ENCODE peak calls at places on chromosomes 7 and 10, in seven cellular contexts. One of them, this sample, is unnamed.
A peak's percentile ranks its signal among the peaks of the same experiment; 100 is the strongest.

GRCh38 chr10:131819241-131820072 is 81.4 kb upstream of the PPP2R2D start:
- DNase-seq in astrocyte of the spinal cord: no peak
- DNase-seq in mucosa of descending colon: no peak
- DNase-seq in stomach: peak; percentile 15
- DNase-seq in neural progenitor cell: no peak
- DNase-seq in MM.1S: no peak
- DNase-seq in lower leg skin: no peak
- DNase-seq in this sample: no peak

GRCh38 chr7:77696643-77697534 is 630 bp downstream of the RSBN1L start:
- DNase-seq in astrocyte of the spinal cord: peak; percentile 55
- DNase-seq in mucosa of descending colon: peak; percentile 64
- DNase-seq in stomach: peak; percentile 68
- DNase-seq in neural progenitor cell: peak; percentile 88
- DNase-seq in MM.1S: peak; percentile 51
- DNase-seq in lower leg skin: peak; percentile 53
- DNase-seq in this sample: no peak

GRCh38 chr10:75071164-75071489 is 40.3 kb upstream of the SAMD8 start:
- DNase-seq in astrocyte of the spinal cord: peak; percentile 10
- DNase-seq in mucosa of descending colon: no peak
- DNase-seq in stomach: no peak
- DNase-seq in neural progenitor cell: no peak
- DNase-seq in MM.1S: no peak
- DNase-seq in lower leg skin: no peak
- DNase-seq in this sample: no peak

GRCh38 chr7:4074994-4075393 is 607.1 kb upstream of the FOXK1 start:
- DNase-seq in astrocyte of the spinal cord: no peak
- DNase-seq in mucosa of descending colon: no peak
- DNase-seq in stomach: peak; percentile 11
- DNase-seq in neural progenitor cell: no peak
- DNase-seq in MM.1S: no peak
- DNase-seq in lower leg skin: no peak
- DNase-seq in this sample: no peak

GRCh38 chr10:69362471-69362954 is 54.2 kb downstream of the TACR2 start:
- DNase-seq in astrocyte of the spinal cord: peak; percentile 71
- DNase-seq in mucosa of descending colon: peak; percentile 66
- DNase-seq in stomach: peak; percentile 61
- DNase-seq in neural progenitor cell: no peak
- DNase-seq in MM.1S: no peak
- DNase-seq in lower leg skin: no peak
- DNase-seq in this sample: no peak

GRCh38 chr7:100373261-100373831 is at the start of gene PILRA:
- DNase-seq in astrocyte of the spinal cord: no peak
- DNase-seq in mucosa of descending colon: no peak
- DNase-seq in stomach: no peak
- DNase-seq in neural progenitor cell: no peak
- DNase-seq in MM.1S: no peak
- DNase-seq in lower leg skin: no peak
- DNase-seq in this sample: no peak

GRCh38 chr10:27794157-27794556 is 48.5 kb upstream of the MKX start:
- DNase-seq in astrocyte of the spinal cord: no peak
- DNase-seq in mucosa of descending colon: peak; percentile 26
- DNase-seq in stomach: no peak
- DNase-seq in neural progenitor cell: peak; percentile 16
- DNase-seq in MM.1S: no peak
- DNase-seq in lower leg skin: no peak
- DNase-seq in this sample: no peak

GRCh38 chr7:50342616-50343114 is 38.1 kb downstream of the IKZF1 start:
- DNase-seq in astrocyte of the spinal cord: peak; percentile 45
- DNase-seq in mucosa of descending colon: no peak
- DNase-seq in stomach: no peak
- DNase-seq in neural progenitor cell: peak; percentile 25
- DNase-seq in MM.1S: no peak
- DNase-seq in lower leg skin: no peak
- DNase-seq in this sample: no peak

GRCh38 chr7:91945476-91945875 is 4.8 kb downstream of the AKAP9 start:
- DNase-seq in astrocyte of the spinal cord: peak; percentile 42
- DNase-seq in mucosa of descending colon: no peak
- DNase-seq in stomach: no peak
- DNase-seq in neural progenitor cell: no peak
- DNase-seq in MM.1S: no peak
- DNase-seq in lower leg skin: no peak
- DNase-seq in this sample: peak; percentile 24

GRCh38 chr7:55019329-55019690 is 493 bp downstream of the EGFR start:
- DNase-seq in astrocyte of the spinal cord: peak; percentile 38
- DNase-seq in mucosa of descending colon: peak; percentile 75
- DNase-seq in stomach: peak; percentile 78
- DNase-seq in neural progenitor cell: peak; percentile 72
- DNase-seq in MM.1S: no peak
- DNase-seq in lower leg skin: no peak
- DNase-seq in this sample: no peak

GRCh38 chr7:54811016-54811924 is 52.3 kb upstream of the SEC61G start:
- DNase-seq in astrocyte of the spinal cord: peak; percentile 90
- DNase-seq in mucosa of descending colon: no peak
- DNase-seq in stomach: no peak
- DNase-seq in neural progenitor cell: no peak
- DNase-seq in MM.1S: no peak
- DNase-seq in lower leg skin: no peak
- DNase-seq in this sample: peak; percentile 71

GRCh38 chr10:13961096-13961495 is 369.6 kb downstream of the FRMD4A start:
- DNase-seq in astrocyte of the spinal cord: peak; percentile 96
- DNase-seq in mucosa of descending colon: no peak
- DNase-seq in stomach: no peak
- DNase-seq in neural progenitor cell: no peak
- DNase-seq in MM.1S: no peak
- DNase-seq in lower leg skin: no peak
- DNase-seq in this sample: peak; percentile 91

GRCh38 chr7:6571160-6571779 is 6.0 kb upstream of the ZDHHC4 start:
- DNase-seq in astrocyte of the spinal cord: no peak
- DNase-seq in mucosa of descending colon: no peak
- DNase-seq in stomach: no peak
- DNase-seq in neural progenitor cell: no peak
- DNase-seq in MM.1S: no peak
- DNase-seq in lower leg skin: no peak
- DNase-seq in this sample: no peak

GRCh38 chr7:57427146-57427545 is 22.8 kb upstream of the ZNF716 start:
- DNase-seq in astrocyte of the spinal cord: no peak
- DNase-seq in mucosa of descending colon: no peak
- DNase-seq in stomach: no peak
- DNase-seq in neural progenitor cell: no peak
- DNase-seq in MM.1S: no peak
- DNase-seq in lower leg skin: no peak
- DNase-seq in this sample: no peak

GRCh38 chr7:57424515-57425238 is 25.3 kb upstream of the ZNF716 start:
- DNase-seq in astrocyte of the spinal cord: no peak
- DNase-seq in mucosa of descending colon: no peak
- DNase-seq in stomach: no peak
- DNase-seq in neural progenitor cell: no peak
- DNase-seq in MM.1S: no peak
- DNase-seq in lower leg skin: no peak
- DNase-seq in this sample: no peak

GRCh38 chr7:57426629-57427003 is 23.4 kb upstream of the ZNF716 start:
- DNase-seq in astrocyte of the spinal cord: no peak
- DNase-seq in mucosa of descending colon: no peak
- DNase-seq in stomach: no peak
- DNase-seq in neural progenitor cell: no peak
- DNase-seq in MM.1S: no peak
- DNase-seq in lower leg skin: no peak
- DNase-seq in this sample: no peak

GRCh38 chr7:57425239-57425944 is 24.6 kb upstream of the ZNF716 start:
- DNase-seq in astrocyte of the spinal cord: no peak
- DNase-seq in mucosa of descending colon: no peak
- DNase-seq in stomach: no peak
- DNase-seq in neural progenitor cell: no peak
- DNase-seq in MM.1S: no peak
- DNase-seq in lower leg skin: no peak
- DNase-seq in this sample: no peak

DNA sequence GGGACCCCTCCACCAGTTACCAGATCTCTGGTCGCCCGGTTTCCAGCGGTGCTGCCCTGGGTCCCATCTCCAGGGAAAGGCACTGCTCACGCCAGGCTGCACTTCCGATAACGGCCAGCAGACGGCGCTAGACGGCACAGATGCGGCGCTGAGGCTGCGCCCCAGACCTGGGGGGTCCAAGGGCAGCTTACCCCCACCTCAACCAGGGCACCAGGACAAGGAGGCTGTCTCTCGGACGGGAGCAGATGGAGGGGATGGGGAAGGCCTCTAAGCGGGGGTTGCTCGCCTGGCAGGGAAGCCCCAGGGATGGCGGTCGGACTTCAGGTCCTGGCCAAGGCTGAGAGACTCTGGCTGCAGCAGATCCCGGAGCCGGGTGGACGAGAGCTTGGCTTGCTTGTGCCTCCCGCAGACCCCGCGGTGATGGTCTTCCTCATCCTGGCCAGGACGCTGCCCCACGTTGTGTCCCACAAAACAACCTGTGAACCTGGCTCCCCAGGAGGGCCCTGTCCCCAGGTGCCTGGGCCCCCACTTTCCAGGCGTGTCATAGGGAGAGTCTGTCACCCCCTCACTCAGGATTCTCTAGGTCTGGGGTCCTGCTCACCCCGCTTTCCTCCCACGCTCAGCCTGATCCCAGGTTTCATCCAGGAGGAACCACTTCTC is 23.9 kb upstream of the ZNF716 start:
- DNase-seq in astrocyte of the spinal cord: no peak
- DNase-seq in mucosa of descending colon: no peak
- DNase-seq in stomach: no peak
- DNase-seq in neural progenitor cell: no peak
- DNase-seq in MM.1S: no peak
- DNase-seq in lower leg skin: no peak
- DNase-seq in this sample: no peak
- TF ChIP-seq CTCF in astrocyte of the spinal cord: peak; percentile 13
- TF ChIP-seq CTCF in mucosa of descending colon: no peak
- TF ChIP-seq CTCF in stomach: no peak
- TF ChIP-seq CTCF in neural progenitor cell: no peak
- TF ChIP-seq CTCF in MM.1S: peak; percentile 34
- TF ChIP-seq CTCF in lower leg skin: no peak
- TF ChIP-seq CTCF in this sample: no peak

GRCh38 chr7:157854066-157854891 is 517.5 kb downstream of the DNAJB6 start:
- DNase-seq in astrocyte of the spinal cord: no peak
- DNase-seq in mucosa of descending colon: peak; percentile 60
- DNase-seq in stomach: peak; percentile 43
- DNase-seq in neural progenitor cell: no peak
- DNase-seq in MM.1S: no peak
- DNase-seq in lower leg skin: peak; percentile 78
- DNase-seq in this sample: no peak
- H3K4me3 ChIP-seq in astrocyte of the spinal cord: no peak overlapping the region
- H3K4me3 ChIP-seq in mucosa of descending colon: no peak overlapping the region
- H3K4me3 ChIP-seq in stomach: no peak overlapping the region
- H3K4me3 ChIP-seq in neural progenitor cell: no peak overlapping the region
- H3K4me3 ChIP-seq in MM.1S: no peak overlapping the region
- H3K4me3 ChIP-seq in lower leg skin: no peak overlapping the region
- H3K4me3 ChIP-seq in this sample: no peak overlapping the region

DNA sequence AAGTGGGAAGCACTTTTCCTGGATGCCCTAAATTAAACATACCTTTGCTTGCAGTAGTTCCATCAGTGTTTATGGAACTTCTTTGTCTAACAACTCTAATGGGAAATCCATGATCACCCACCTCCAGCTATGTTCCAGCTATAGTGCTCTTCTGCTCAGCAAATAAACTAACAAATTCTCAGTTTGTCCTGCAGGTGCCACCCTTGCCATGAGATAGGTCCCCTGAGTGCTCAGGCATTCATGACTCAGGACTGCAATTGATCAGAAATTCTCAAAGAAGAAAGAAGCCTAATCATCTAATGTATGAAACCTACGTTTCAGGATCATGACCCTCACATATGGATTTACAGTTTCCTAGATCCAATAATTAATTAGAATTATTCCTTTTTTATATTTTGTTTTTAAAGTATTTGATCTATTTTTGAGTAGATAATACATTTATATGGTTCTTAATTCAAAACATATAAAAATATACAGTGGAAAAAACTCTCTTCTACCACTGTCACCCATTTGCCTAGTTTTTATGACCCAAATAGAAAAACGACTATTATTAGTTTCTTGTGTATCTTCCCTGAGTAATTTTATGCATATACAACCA is 48.7 kb upstream of the DYNC1I1 start:
- DNase-seq in astrocyte of the spinal cord: peak; percentile 49
- DNase-seq in mucosa of descending colon: peak; percentile 7
- DNase-seq in stomach: no peak
- DNase-seq in neural progenitor cell: peak; percentile 77
- DNase-seq in MM.1S: peak; percentile 75
- DNase-seq in lower leg skin: no peak
- DNase-seq in this sample: no peak
- TF ChIP-seq CTCF in astrocyte of the spinal cord: peak; percentile 36
- TF ChIP-seq CTCF in mucosa of descending colon: no peak
- TF ChIP-seq CTCF in stomach: no peak
- TF ChIP-seq CTCF in neural progenitor cell: peak; percentile 75
- TF ChIP-seq CTCF in MM.1S: peak; percentile 62
- TF ChIP-seq CTCF in lower leg skin: no peak
- TF ChIP-seq CTCF in this sample: no peak

GRCh38 chr10:96832721-96833219 is 672 bp downstream of the LCOR start:
- DNase-seq in astrocyte of the spinal cord: peak; percentile 69
- DNase-seq in mucosa of descending colon: peak; percentile 92
- DNase-seq in stomach: peak; percentile 88
- DNase-seq in neural progenitor cell: no peak
- DNase-seq in MM.1S: peak; percentile 77
- DNase-seq in lower leg skin: peak; percentile 67
- DNase-seq in this sample: no peak
- H3K4me3 ChIP-seq in astrocyte of the spinal cord: peak overlapping the region; percentile 62
- H3K4me3 ChIP-seq in mucosa of descending colon: peak overlapping the region; percentile 83
- H3K4me3 ChIP-seq in stomach: peak overlapping the region; percentile 96
- H3K4me3 ChIP-seq in neural progenitor cell: peak overlapping the region; percentile 96
- H3K4me3 ChIP-seq in MM.1S: peak overlapping the region; percentile 78
- H3K4me3 ChIP-seq in lower leg skin: peak overlapping the region; percentile 78
- H3K4me3 ChIP-seq in this sample: peak overlapping the region; percentile 79

GRCh38 chr10:91410638-91411367 is 659 bp downstream of the HECTD2 start:
- DNase-seq in astrocyte of the spinal cord: peak; percentile 58
- DNase-seq in mucosa of descending colon: peak; percentile 66
- DNase-seq in stomach: no peak
- DNase-seq in neural progenitor cell: peak; percentile 17
- DNase-seq in MM.1S: peak; percentile 57
- DNase-seq in lower leg skin: no peak
- DNase-seq in this sample: no peak
- TF ChIP-seq CTCF in astrocyte of the spinal cord: no peak
- TF ChIP-seq CTCF in mucosa of descending colon: no peak
- TF ChIP-seq CTCF in stomach: no peak
- TF ChIP-seq CTCF in neural progenitor cell: no peak
- TF ChIP-seq CTCF in MM.1S: no peak
- TF ChIP-seq CTCF in lower leg skin: no peak
- TF ChIP-seq CTCF in this sample: no peak